ENCODE peak calls at places on chromosomes 13 and 19, in six cellular contexts. A, X, T, M, Q and E are unnamed samples.

GRCh38 chr13:49740870-49741269 is 49.6 kb upstream of the EBPL start:
- DNase-seq in A (no peak), X (no peak), T (no peak), M (no peak), Q (no peak), E (no peak)

GRCh38 chr19:45380107-45380506 is 9.7 kb upstream of the ERCC2 start:
- DNase-seq in A (no peak), X (no peak), T (no peak), M (no peak), Q (no peak), E (no peak)

GRCh38 chr13:74891610-74892009 is 590.4 kb downstream of the TBC1D4 start:
- DNase-seq in A (no peak), X (no peak), T (no peak), M (peak; percentile 57), Q (no peak), E (no peak)

GRCh38 chr13:20570540-20570939 is 3.6 kb downstream of the IFT88 start:
- DNase-seq in A (no peak), X (no peak), T (no peak), M (no peak), Q (no peak), E (no peak)

GRCh38 chr13:51849145-51850101 is 4.4 kb upstream of the TMEM272 start:
- DNase-seq in A (no peak), X (peak; percentile 65), T (no peak), M (no peak), Q (peak; percentile 59), E (no peak)

GRCh38 chr13:112873851-112874750 is 94.9 kb upstream of the MCF2L start:
- DNase-seq in A (peak; percentile 90), X (peak; percentile 84), T (peak; percentile 76), M (peak; percentile 59), Q (peak; percentile 73), E (peak; percentile 14)

GRCh38 chr19:54209058-54209747 is 8.5 kb downstream of the RPS9 start:
- DNase-seq in A (no peak), X (no peak), T (no peak), M (no peak), Q (no peak), E (no peak)

GRCh38 chr19:41225238-41226052 is 6.4 kb downstream of the AXL start:
- DNase-seq in A (peak; percentile 56), X (no peak), T (peak; percentile 81), M (peak; percentile 36), Q (peak; percentile 53), E (peak; percentile 96)

GRCh38 chr13:52141299-52141698 is 12.4 kb upstream of the NEK5 start:
- DNase-seq in A (no peak), X (no peak), T (no peak), M (no peak), Q (no peak), E (no peak)

GRCh38 chr19:44848805-44849457 is 2.8 kb downstream of the NECTIN2 start:
- DNase-seq in A (no peak), X (peak; percentile 52), T (peak; percentile 46), M (no peak), Q (no peak), E (no peak)

GRCh38 chr19:52748336-52748950 is 13.6 kb upstream of the ZNF611 start:
- DNase-seq in A (no peak), X (peak; percentile 7), T (no peak), M (peak; percentile 22), Q (peak; percentile 41), E (peak; percentile 10)

GRCh38 chr13:103044054-103044453 is 22.2 kb downstream of the SLC10A2 start:
- DNase-seq in A (no peak), X (no peak), T (no peak), M (no peak), Q (no peak), E (no peak)

GRCh38 chr19:8500158-8500557 is 2.3 kb downstream of the PRAM1 start:
- DNase-seq in A (no peak), X (no peak), T (no peak), M (no peak), Q (peak; percentile 65), E (no peak)

GRCh38 chr19:45200614-45201013 is 22.0 kb downstream of the BLOC1S3 start:
- DNase-seq in A (no peak), X (peak; percentile 64), T (no peak), M (no peak), Q (no peak), E (peak; percentile 31)

GRCh38 chr13:90414691-90415596 is 932.5 kb upstream of the MIR17HG start:
- DNase-seq in A (no peak), X (no peak), T (no peak), M (no peak), Q (peak; percentile 66), E (peak; percentile 4)

GRCh38 chr13:110571897-110572777 is 10.6 kb upstream of the RAB20 start:
- DNase-seq in A (no peak), X (no peak), T (no peak), M (no peak), Q (no peak), E (no peak)

GRCh38 chr13:27970382-27971235 is 1.5 kb upstream of the CDX2 start:
- DNase-seq in A (no peak), X (no peak), T (no peak), M (no peak), Q (no peak), E (no peak)

GRCh38 chr13:102128216-102128800 is 273.5 kb downstream of the FGF14 start:
- DNase-seq in A (no peak), X (no peak), T (no peak), M (peak; percentile 28), Q (peak; percentile 91), E (peak; percentile 16)

GRCh38 chr13:97125051-97125809 is 96.9 kb upstream of the MBNL2 start:
- DNase-seq in A (no peak), X (no peak), T (no peak), M (no peak), Q (peak; percentile 93), E (peak; percentile 65)

GRCh38 chr19:40705362-40705651 is 11.4 kb downstream of the COQ8B start:
- DNase-seq in A (no peak), X (no peak), T (peak; percentile 64), M (no peak), Q (no peak), E (no peak)

GRCh38 chr19:1416014-1416841 is 8.8 kb downstream of the DAZAP1 start:
- DNase-seq in A (no peak), X (no peak), T (no peak), M (no peak), Q (no peak), E (no peak)

GRCh38 chr19:4609878-4610511 is 29.3 kb upstream of the TNFAIP8L1 start:
- DNase-seq in A (no peak), X (no peak), T (peak; percentile 50), M (no peak), Q (no peak), E (no peak)

GRCh38 chr19:45955905-45956608 is 17.6 kb downstream of the NOVA2 start:
- DNase-seq in A (no peak), X (no peak), T (peak; percentile 77), M (no peak), Q (no peak), E (no peak)

GRCh38 chr13:113669231-113669870 is 2.3 kb downstream of the GRK1 start:
- DNase-seq in A (no peak), X (no peak), T (peak; percentile 9), M (no peak), Q (no peak), E (no peak)

GRCh38 chr19:4748589-4748988 is 24.9 kb upstream of the DPP9 start:
- DNase-seq in A (no peak), X (no peak), T (no peak), M (no peak), Q (no peak), E (no peak)

GRCh38 chr19:5336195-5336965 is 4.2 kb downstream of the PTPRS start:
- DNase-seq in A (no peak), X (no peak), T (no peak), M (no peak), Q (no peak), E (no peak)

GRCh38 chr13:48405865-48406264 is 7.0 kb downstream of the LPAR6 start:
- DNase-seq in A (no peak), X (no peak), T (no peak), M (no peak), Q (no peak), E (no peak)

GRCh38 chr19:588093-588742 is 1.5 kb upstream of the HCN2 start:
- DNase-seq in A (no peak), X (peak; percentile 71), T (peak; percentile 84), M (peak; percentile 70), Q (peak; percentile 97), E (no peak)

GRCh38 chr13:52868190-52868589 is 19.8 kb upstream of the PCDH8 start:
- DNase-seq in A (no peak), X (no peak), T (no peak), M (no peak), Q (no peak), E (no peak)

GRCh38 chr19:18593367-18594095 is 4.9 kb downstream of the REX1BD start:
- DNase-seq in A (no peak), X (no peak), T (no peak), M (no peak), Q (no peak), E (no peak)

GRCh38 chr19:11324079-11324661 is 15.3 kb downstream of the RAB3D start:
- DNase-seq in A (peak; percentile 46), X (no peak), T (peak; percentile 76), M (peak; percentile 88), Q (peak; percentile 83), E (peak; percentile 94)

GRCh38 chr13:42816538-42816937 is 35.2 kb downstream of the FAM216B start:
- DNase-seq in A (no peak), X (no peak), T (no peak), M (no peak), Q (no peak), E (no peak)
- TF ChIP-seq CTCF in A (no peak), X (peak; percentile 70), T (no peak), M (no peak), Q (peak; percentile 15), E (peak; percentile 6)

GRCh38 chr19:35248310-35249145 is at the start of gene LSR:
- DNase-seq in A (no peak), X (peak; percentile 51), T (no peak), M (peak; percentile 93), Q (no peak), E (no peak)
- TF ChIP-seq CTCF in A (no peak), X (peak; percentile 17), T (no peak), M (no peak), Q (no peak), E (no peak)

GRCh38 chr19:16969127-16969526 is 57.5 kb downstream of the CPAMD8 start:
- DNase-seq in A (no peak), X (no peak), T (no peak), M (no peak), Q (peak; percentile 78), E (no peak)
- TF ChIP-seq CTCF in A (no peak), X (no peak), T (no peak), M (no peak), Q (peak; percentile 55), E (no peak)

DNA sequence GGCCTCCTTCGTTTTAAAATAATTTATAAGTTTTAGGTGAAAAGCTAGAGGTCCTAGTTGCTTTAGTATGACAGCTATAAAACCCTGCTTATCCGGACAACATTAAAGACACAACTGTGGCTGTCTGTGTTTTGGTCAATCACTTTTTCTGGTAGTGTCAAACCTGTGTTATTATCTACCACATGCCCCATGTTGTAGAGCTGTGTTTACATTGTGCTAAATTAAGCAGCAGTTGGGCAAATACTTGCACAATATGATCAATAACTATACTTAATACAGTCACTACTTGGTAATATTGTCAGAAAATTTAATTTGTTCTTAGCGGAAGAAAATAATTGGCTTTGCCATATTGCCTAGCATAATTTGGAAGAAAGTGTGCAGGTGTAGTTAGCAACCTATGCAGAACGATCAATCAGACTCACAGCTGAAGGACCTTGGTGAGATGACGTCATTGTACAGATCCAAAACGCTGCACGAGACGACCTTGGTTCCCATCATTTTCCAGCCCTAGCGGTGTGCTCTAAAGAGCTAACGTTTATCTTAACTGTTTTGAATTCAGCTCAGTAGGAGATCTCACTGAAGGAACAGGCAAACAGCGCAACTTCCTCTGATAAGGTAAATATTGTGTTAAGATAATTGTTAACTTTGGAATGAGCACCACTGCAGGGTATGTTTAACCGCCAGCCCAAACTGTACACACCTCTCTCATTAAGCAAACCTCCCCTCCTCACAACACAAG is 476.6 kb downstream of the IRS2 start:
- DNase-seq in A (no peak), X (no peak), T (no peak), M (peak; percentile 54), Q (no peak), E (no peak)
- TF ChIP-seq CTCF in A (no peak), X (no peak), T (no peak), M (no peak), Q (no peak), E (no peak)